ENCODE peak calls at places on chromosomes 13 and 19, in nine cellular contexts. B, N, R, E, G, V, F, H and Q are unnamed samples.

GRCh38 chr19:6216996-6217751 is 62.6 kb downstream of the MLLT1 start:
- DNase-seq in B (no peak), H (peak; percentile 77), R (no peak), G (peak; percentile 74), E (no peak), V (no peak), N (no peak), F (peak; percentile 83), Q (no peak)

GRCh38 chr13:43946281-43946680 is 66.6 kb downstream of the LACC1 start:
- DNase-seq in R (no peak), F (no peak), V (no peak), E (no peak), B (no peak), G (no peak), N (no peak), H (no peak), Q (no peak)

GRCh38 chr13:94178625-94179244 is 300.7 kb downstream of the DCT start:
- DNase-seq in H (no peak), N (no peak), F (no peak), V (no peak), R (no peak), G (no peak), E (no peak), B (no peak), Q (no peak)

GRCh38 chr13:30191491-30192100 is 115.8 kb downstream of the KATNAL1 start:
- DNase-seq in F (no peak), V (no peak), H (no peak), E (no peak), R (peak; percentile 45), G (no peak), N (no peak), B (peak; percentile 38), Q (no peak)

GRCh38 chr13:46577656-46578589 is 25.0 kb downstream of the LRCH1 start:
- DNase-seq in N (no peak), B (peak; percentile 40), F (no peak), G (no peak), V (no peak), R (no peak), E (no peak), H (no peak), Q (no peak)

GRCh38 chr13:39913928-39914327 is 258.5 kb downstream of the COG6 start:
- DNase-seq in R (peak; percentile 90), B (peak; percentile 86), V (no peak), F (peak; percentile 86), N (no peak), G (no peak), H (no peak), E (peak; percentile 18), Q (no peak)

GRCh38 chr19:35090160-35090794 is 25.3 kb upstream of the FXYD3 start:
- DNase-seq in E (peak; percentile 33), H (no peak), G (no peak), B (peak; percentile 60), F (peak; percentile 78), R (peak; percentile 68), N (peak; percentile 41), V (peak; percentile 31), Q (peak; percentile 60)

GRCh38 chr19:10219678-10220077 is 11.5 kb downstream of the S1PR2 start:
- DNase-seq in G (no peak), E (no peak), N (no peak), H (no peak), B (peak; percentile 52), V (peak; percentile 47), R (peak; percentile 56), F (peak; percentile 52), Q (no peak)

GRCh38 chr19:34489175-34489574 is 7.6 kb downstream of the WTIP start:
- DNase-seq in G (peak; percentile 53), R (no peak), E (no peak), V (no peak), F (no peak), H (no peak), B (no peak), N (no peak), Q (no peak)

GRCh38 chr13:33204130-33204927 is 81.2 kb downstream of the STARD13 start:
- DNase-seq in B (peak; percentile 98), N (peak; percentile 64), G (no peak), H (no peak), F (peak; percentile 94), E (peak; percentile 53), R (no peak), V (no peak), Q (no peak)

GRCh38 chr19:7349961-7350711 is 1.4 kb downstream of the ARHGEF18 start:
- DNase-seq in R (no peak), G (no peak), B (no peak), F (no peak), V (peak; percentile 84), H (no peak), E (no peak), N (no peak), Q (no peak)

GRCh38 chr13:75792526-75793187 is 156.5 kb downstream of the LMO7 start:
- DNase-seq in R (no peak), H (no peak), V (no peak), E (no peak), N (no peak), F (peak; percentile 72), B (no peak), G (no peak), Q (no peak)

GRCh38 chr19:32357720-32358119 is 12.3 kb downstream of the ZNF507 start:
- DNase-seq in B (peak; percentile 23), R (no peak), G (no peak), F (no peak), V (no peak), N (no peak), H (no peak), E (no peak), Q (no peak)
- TF ChIP-seq CTCF in B (peak; percentile 36), R (no peak), G (no peak), F (peak; percentile 14), V (no peak), N (peak; percentile 12), H (peak; percentile 14), E (peak; percentile 21), Q (peak; percentile 18)

GRCh38 chr13:72567566-72567965 is 159.9 kb downstream of the MZT1 start:
- DNase-seq in B (no peak), H (no peak), R (no peak), F (no peak), V (no peak), N (no peak), G (no peak), E (no peak), Q (no peak)
- TF ChIP-seq CTCF in B (no peak), H (peak; percentile 4), R (peak; percentile 4), F (no peak), V (no peak), N (no peak), G (no peak), E (no peak), Q (no peak)

GRCh38 chr13:20801704-20802103 is 27.9 kb upstream of the EEF1AKMT1 start:
- DNase-seq in G (no peak), H (no peak), F (no peak), V (no peak), N (no peak), B (no peak), E (no peak), R (no peak), Q (no peak)

GRCh38 chr13:20798027-20798426 is 24.3 kb upstream of the EEF1AKMT1 start:
- DNase-seq in R (no peak), N (no peak), G (no peak), E (no peak), H (no peak), V (no peak), F (no peak), B (no peak), Q (no peak)

GRCh38 chr13:20803180-20803965 is 29.6 kb upstream of the EEF1AKMT1 start:
- DNase-seq in E (no peak), N (no peak), G (no peak), B (no peak), V (no peak), F (no peak), R (peak; percentile 14), H (no peak), Q (no peak)

GRCh38 chr13:20796791-20797513 is 23.2 kb upstream of the EEF1AKMT1 start:
- DNase-seq in H (no peak), G (no peak), R (no peak), F (peak; percentile 10), E (no peak), N (no peak), V (no peak), B (peak; percentile 21), Q (no peak)

GRCh38 chr13:20799726-20800416 is 26.1 kb upstream of the EEF1AKMT1 start:
- DNase-seq in F (peak; percentile 52), R (peak; percentile 44), G (no peak), N (no peak), E (no peak), B (peak; percentile 57), V (no peak), H (no peak), Q (no peak)
- TF ChIP-seq CTCF in F (no peak), R (no peak), G (no peak), N (no peak), E (no peak), B (no peak), V (no peak), H (no peak), Q (no peak)

DNA sequence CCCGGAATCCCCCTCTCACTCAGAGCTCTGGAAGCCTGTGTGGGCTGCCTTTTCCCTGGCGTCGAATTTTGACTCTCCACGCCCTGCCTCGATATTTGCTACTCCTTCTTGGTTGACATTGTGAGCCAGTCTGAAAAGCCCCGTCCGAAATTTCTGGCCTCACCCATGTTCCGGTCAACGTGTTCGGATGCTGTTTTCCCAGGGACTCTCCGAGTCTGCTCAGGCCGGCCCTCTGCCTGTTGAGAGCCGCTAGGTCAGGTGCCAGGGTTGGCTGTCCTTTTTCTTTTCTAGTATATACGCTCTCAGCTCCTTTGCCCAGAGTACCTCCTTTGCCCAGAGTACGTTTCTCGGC is 6.8 kb upstream of the DGKH start:
- DNase-seq in B (peak; percentile 68), F (peak; percentile 74), E (no peak), G (peak; percentile 66), N (peak; percentile 39), H (no peak), R (peak; percentile 50), V (no peak), Q (peak; percentile 64)
- TF ChIP-seq CTCF in B (peak; percentile 68), F (peak; percentile 74), E (peak; percentile 46), G (peak; percentile 37), N (peak; percentile 42), H (no peak), R (peak; percentile 59), V (no peak), Q (no peak)

GRCh38 chr19:16223746-16224145 is 26.0 kb downstream of the AP1M1 start:
- DNase-seq in F (no peak), H (no peak), N (no peak), E (peak; percentile 9), B (no peak), R (no peak), G (no peak), V (no peak), Q (no peak)

GRCh38 chr19:16226878-16227836 is 29.4 kb downstream of the AP1M1 start:
- DNase-seq in N (no peak), B (no peak), R (no peak), E (peak; percentile 8), H (peak; percentile 18), V (no peak), F (no peak), G (no peak), Q (no peak)

GRCh38 chr19:16224266-16225045 is 26.7 kb downstream of the AP1M1 start:
- DNase-seq in G (no peak), H (no peak), V (no peak), N (no peak), E (peak; percentile 10), R (no peak), F (no peak), B (no peak), Q (no peak)

GRCh38 chr19:16226184-16226591 is 28.5 kb downstream of the AP1M1 start:
- DNase-seq in R (no peak), G (no peak), V (no peak), E (peak; percentile 7), F (no peak), N (no peak), H (no peak), B (no peak), Q (no peak)

GRCh38 chr19:16225279-16226183 is 27.8 kb downstream of the AP1M1 start:
- DNase-seq in E (peak; percentile 6), R (no peak), H (no peak), B (no peak), G (no peak), V (no peak), F (no peak), N (no peak), Q (no peak)
- TF ChIP-seq CTCF in E (no peak), R (no peak), H (no peak), B (no peak), G (no peak), V (no peak), F (no peak), N (no peak), Q (no peak)